ENCODE peak calls at places on chromosomes 7 and 10, in six cellular contexts. P is mucosa of descending colon, V is cardiac muscle cell, O is hepatocyte, E is uterus, F is A549. C is an unnamed sample.

GRCh38 chr7:130154501-130155317 is 50.5 kb downstream of the TMEM209 start:
- DNase-seq in P (no peak), V (no peak), O (no peak), E (no peak), F (no peak), C (no peak)

GRCh38 chr7:100705341-100705752 is 574 bp upstream of the POP7 start:
- DNase-seq in P (peak; percentile 88), V (peak; percentile 76), O (peak; percentile 86), E (peak; percentile 86), F (peak; percentile 71), C (no peak)

GRCh38 chr10:80596391-80597257 is 58.9 kb downstream of the SH2D4B start:
- DNase-seq in P (peak; percentile 57), V (peak; percentile 69), O (peak; percentile 44), E (no peak), F (peak; percentile 73), C (no peak)

GRCh38 chr10:13587367-13587766 is 602 bp downstream of the PRPF18 start:
- DNase-seq in P (no peak), V (no peak), O (peak; percentile 40), E (no peak), F (no peak), C (no peak)

GRCh38 chr10:116669832-116670644 is 49.3 kb downstream of the PNLIPRP2 start:
- DNase-seq in P (peak; percentile 52), V (peak; percentile 17), O (peak; percentile 87), E (no peak), F (no peak), C (no peak)

GRCh38 chr10:126420571-126421275 is 32.4 kb upstream of the ADAM12 start:
- DNase-seq in P (no peak), V (peak; percentile 63), O (no peak), E (no peak), F (no peak), C (no peak)

GRCh38 chr7:151852486-151853396 is 24.2 kb downstream of the PRKAG2 start:
- DNase-seq in P (no peak), V (no peak), O (no peak), E (no peak), F (no peak), C (no peak)

GRCh38 chr7:121525155-121525819 is 129.2 kb upstream of the FAM3C start:
- DNase-seq in P (no peak), V (no peak), O (no peak), E (no peak), F (no peak), C (no peak)

GRCh38 chr7:51732951-51733350 is 416.3 kb upstream of the COBL start:
- DNase-seq in P (no peak), V (no peak), O (no peak), E (no peak), F (peak; percentile 1), C (no peak)

GRCh38 chr7:8160810-8161209 is 101.2 kb downstream of the ICA1 start:
- DNase-seq in P (no peak), V (no peak), O (no peak), E (no peak), F (no peak), C (no peak)

GRCh38 chr10:95987685-95988426 is 55.5 kb upstream of the CCNJ start:
- DNase-seq in P (no peak), V (no peak), O (no peak), E (no peak), F (no peak), C (peak; percentile 39)

DNA sequence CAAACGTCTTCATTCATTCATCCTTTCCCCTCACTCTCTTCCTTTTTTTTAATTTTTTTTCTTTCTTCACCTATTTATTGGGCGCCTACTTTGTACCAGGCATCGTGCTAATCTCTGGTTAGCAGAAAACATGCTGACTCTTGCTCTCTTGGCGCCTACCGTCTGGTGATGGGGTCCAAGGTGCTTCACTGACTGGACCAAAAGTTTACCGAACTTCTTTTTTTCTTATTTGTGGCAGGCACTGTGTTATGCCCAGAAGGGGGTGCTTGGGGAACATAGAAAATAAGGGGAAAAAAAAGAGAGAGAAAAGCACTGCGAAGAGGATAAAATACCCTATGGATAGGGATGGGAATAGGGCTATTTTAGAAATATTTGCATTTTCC is 505 bp upstream of the FAM204A start:
- DNase-seq in P (no peak), V (no peak), O (no peak), E (no peak), F (no peak), C (no peak)
- TF ChIP-seq CTCF in P (no peak), V (no peak), O (peak; percentile 11), E (no peak), F (no peak), C (no peak)

GRCh38 chr7:135726389-135726788 is 1.6 kb downstream of the SLC13A4 start:
- DNase-seq in P (no peak), V (no peak), O (no peak), E (no peak), F (no peak), C (no peak)
- H3K4me3 ChIP-seq in P (no peak overlapping the region), V (no peak overlapping the region), O (no peak overlapping the region), E (no peak overlapping the region), F (no peak overlapping the region), C (no peak overlapping the region)

GRCh38 chr10:91163269-91163708 is 57.2 kb upstream of the PCGF5 start:
- DNase-seq in P (peak; percentile 67), V (peak; percentile 63), O (peak; percentile 72), E (peak; percentile 63), F (peak; percentile 65), C (no peak)
- TF ChIP-seq CTCF in P (no peak), V (no peak), O (no peak), E (no peak), F (no peak), C (no peak)

GRCh38 chr7:21318916-21319270 is 109.0 kb upstream of the SP4 start:
- DNase-seq in P (no peak), V (no peak), O (no peak), E (no peak), F (no peak), C (no peak)

GRCh38 chr7:21314954-21315353 is 112.9 kb upstream of the SP4 start:
- DNase-seq in P (no peak), V (no peak), O (no peak), E (no peak), F (no peak), C (no peak)

GRCh38 chr7:21318190-21318915 is 109.5 kb upstream of the SP4 start:
- DNase-seq in P (no peak), V (peak; percentile 23), O (no peak), E (no peak), F (no peak), C (no peak)
- H3K4me3 ChIP-seq in P (no peak overlapping the region), V (no peak overlapping the region), O (no peak overlapping the region), E (no peak overlapping the region), F (no peak overlapping the region), C (no peak overlapping the region)

GRCh38 chr10:1404236-1404952 is 332.9 kb downstream of the ADARB2 start:
- DNase-seq in P (no peak), V (no peak), O (no peak), E (no peak), F (no peak), C (no peak)

GRCh38 chr10:1404953-1405260 is 332.4 kb downstream of the ADARB2 start:
- DNase-seq in P (no peak), V (no peak), O (no peak), E (no peak), F (no peak), C (no peak)

GRCh38 chr10:1402821-1403507 is 334.4 kb downstream of the ADARB2 start:
- DNase-seq in P (no peak), V (no peak), O (no peak), E (no peak), F (no peak), C (no peak)

GRCh38 chr10:1402016-1402820 is 335.1 kb downstream of the ADARB2 start:
- DNase-seq in P (no peak), V (no peak), O (no peak), E (no peak), F (no peak), C (no peak)

GRCh38 chr10:1403508-1404230 is 333.7 kb downstream of the ADARB2 start:
- DNase-seq in P (no peak), V (no peak), O (no peak), E (no peak), F (no peak), C (no peak)
- TF ChIP-seq CTCF in P (no peak), V (no peak), O (no peak), E (no peak), F (no peak), C (peak; percentile 41)

DNA sequence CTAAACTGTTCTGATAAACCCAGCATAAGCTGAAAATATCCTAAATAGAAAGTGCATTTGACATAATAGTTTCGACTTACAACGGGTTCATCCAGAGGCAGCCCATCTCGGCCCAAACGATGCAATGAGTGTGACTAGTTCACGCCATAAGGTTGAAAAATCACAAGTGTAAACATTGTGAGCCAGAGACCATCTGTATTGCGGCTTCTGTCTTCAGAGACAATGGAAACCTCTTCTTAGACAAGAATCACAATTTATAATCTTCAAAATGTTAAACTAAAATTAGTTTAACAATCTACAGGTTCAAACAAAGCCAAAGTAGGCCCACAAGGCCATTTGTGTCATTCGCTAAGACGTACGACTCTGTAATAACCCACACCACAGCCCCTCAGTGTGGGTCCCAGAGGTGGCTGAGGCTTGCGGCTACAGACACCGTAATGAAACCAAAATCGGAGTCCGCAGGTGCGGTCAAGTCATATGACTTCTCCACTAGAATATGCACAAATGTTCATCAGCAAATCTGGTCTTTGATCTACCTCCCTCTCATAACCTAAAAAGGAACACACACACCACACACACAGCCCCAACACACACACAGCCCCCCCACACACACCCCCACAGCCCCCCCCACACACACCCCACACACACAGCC is 81.8 kb downstream of the DIP2C start:
- DNase-seq in P (no peak), V (no peak), O (no peak), E (no peak), F (no peak), C (no peak)
- H3K4me3 ChIP-seq in P (no peak overlapping the region), V (no peak overlapping the region), O (no peak overlapping the region), E (no peak overlapping the region), F (no peak overlapping the region), C (no peak overlapping the region)

GRCh38 chr7:16428672-16429071 is 7.3 kb upstream of the CRPPA start:
- DNase-seq in P (peak; percentile 39), V (peak; percentile 73), O (no peak), E (no peak), F (no peak), C (no peak)
- TF ChIP-seq CTCF in P (no peak), V (no peak), O (no peak), E (no peak), F (no peak), C (no peak)

DNA sequence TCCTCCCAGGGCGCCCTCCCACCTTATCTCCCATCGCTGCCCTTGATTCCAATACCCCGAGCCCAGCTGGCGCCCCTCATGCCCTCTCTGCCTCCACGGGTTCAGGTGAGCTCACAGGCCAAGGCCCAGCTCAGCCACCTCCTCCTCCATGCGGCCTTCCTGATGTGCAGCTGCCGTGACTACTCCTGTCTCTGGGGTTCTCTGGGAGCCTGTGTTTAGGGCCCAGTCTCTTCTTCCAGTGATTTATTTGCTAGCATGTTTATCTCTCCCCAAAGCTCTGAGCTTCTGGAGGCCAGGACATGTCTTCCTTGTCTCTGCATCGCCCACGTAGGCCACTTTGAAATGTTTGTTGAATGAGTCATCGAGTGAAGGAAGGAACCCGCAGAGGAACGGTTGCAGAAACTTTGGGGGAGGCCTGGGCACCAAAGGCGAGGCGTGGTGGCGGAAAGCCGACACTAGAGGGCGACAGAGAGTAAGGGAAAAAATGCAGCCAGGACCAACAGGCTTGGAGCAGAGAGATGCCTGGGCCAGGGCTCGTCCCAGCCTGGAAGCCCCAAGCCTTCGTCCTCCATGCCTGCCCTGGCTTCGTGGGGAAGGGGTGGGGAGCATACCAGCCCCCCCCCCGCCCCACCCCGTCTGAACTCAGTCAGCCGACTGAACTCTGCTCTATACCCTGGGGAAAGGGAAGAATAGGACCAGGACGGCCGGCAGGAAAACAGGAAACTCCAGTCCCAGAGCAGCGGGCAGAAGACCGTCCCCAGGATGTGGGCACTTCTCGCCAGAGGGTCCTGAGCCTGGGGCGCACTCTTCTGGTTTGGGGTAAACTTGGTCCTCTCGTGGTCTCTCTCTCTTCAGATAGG is 10.9 kb upstream of the HSPB1 start:
- DNase-seq in P (peak; percentile 95), V (peak; percentile 98), O (peak; percentile 93), E (peak; percentile 98), F (peak; percentile 96), C (peak; percentile 58)
- H3K4me3 ChIP-seq in P (no peak overlapping the region), V (no peak overlapping the region), O (no peak overlapping the region), E (peak overlapping the region; percentile 19), F (peak overlapping the region; percentile 37), C (no peak overlapping the region)